ENCODE peak calls at places on chromosomes 5 and 9, in ten cellular contexts. One of them, this sample, is unnamed.

GRCh38 chr9:99606955-99607354 is 214.7 kb upstream of the NR4A3 start:
- DNase-seq in GM06990: no peak
- DNase-seq in H7: no peak
- DNase-seq in PC-3: no peak
- DNase-seq in ovary: no peak
- DNase-seq in IMR-90: no peak
- DNase-seq in adrenal gland: no peak
- DNase-seq in effector memory CD4-positive, alpha-beta T cell: no peak
- DNase-seq in naive thymus-derived CD4-positive, alpha-beta T cell: no peak
- DNase-seq in LNCaP clone FGC: no peak
- DNase-seq in this sample: no peak

GRCh38 chr5:68088302-68088701 is 127.3 kb upstream of the PIK3R1 start:
- DNase-seq in PC-3: no peak
- DNase-seq in naive thymus-derived CD4-positive, alpha-beta T cell: no peak
- DNase-seq in H7: no peak
- DNase-seq in adrenal gland: no peak
- DNase-seq in GM06990: no peak
- DNase-seq in ovary: peak
- DNase-seq in IMR-90: peak
- DNase-seq in LNCaP clone FGC: no peak
- DNase-seq in effector memory CD4-positive, alpha-beta T cell: no peak
- DNase-seq in this sample: peak

GRCh38 chr9:129482521-129483466 is 138.1 kb downstream of the C9orf50 start:
- DNase-seq in IMR-90: peak
- DNase-seq in LNCaP clone FGC: no peak
- DNase-seq in ovary: peak
- DNase-seq in PC-3: peak
- DNase-seq in adrenal gland: peak
- DNase-seq in effector memory CD4-positive, alpha-beta T cell: no peak
- DNase-seq in naive thymus-derived CD4-positive, alpha-beta T cell: no peak
- DNase-seq in H7: peak
- DNase-seq in GM06990: no peak
- DNase-seq in this sample: peak

GRCh38 chr9:97853844-97854695 is 1.0 kb downstream of the FOXE1 start:
- DNase-seq in GM06990: peak
- DNase-seq in IMR-90: peak
- DNase-seq in PC-3: no peak
- DNase-seq in LNCaP clone FGC: no peak
- DNase-seq in adrenal gland: no peak
- DNase-seq in naive thymus-derived CD4-positive, alpha-beta T cell: peak
- DNase-seq in effector memory CD4-positive, alpha-beta T cell: no peak
- DNase-seq in H7: peak
- DNase-seq in ovary: no peak
- DNase-seq in this sample: peak

GRCh38 chr5:17219006-17219422 is 1.6 kb downstream of the BASP1 start:
- DNase-seq in GM06990: peak
- DNase-seq in H7: peak
- DNase-seq in adrenal gland: no peak
- DNase-seq in ovary: peak
- DNase-seq in IMR-90: no peak
- DNase-seq in naive thymus-derived CD4-positive, alpha-beta T cell: no peak
- DNase-seq in PC-3: peak
- DNase-seq in effector memory CD4-positive, alpha-beta T cell: no peak
- DNase-seq in LNCaP clone FGC: no peak
- DNase-seq in this sample: no peak

GRCh38 chr5:58188287-58188651 is 271.6 kb downstream of the PLK2 start:
- DNase-seq in adrenal gland: peak
- DNase-seq in GM06990: no peak
- DNase-seq in LNCaP clone FGC: no peak
- DNase-seq in IMR-90: peak
- DNase-seq in effector memory CD4-positive, alpha-beta T cell: no peak
- DNase-seq in H7: no peak
- DNase-seq in naive thymus-derived CD4-positive, alpha-beta T cell: no peak
- DNase-seq in PC-3: peak
- DNase-seq in ovary: no peak
- DNase-seq in this sample: peak

GRCh38 chr5:167939686-167940085 is 351.8 kb upstream of the WWC1 start:
- DNase-seq in PC-3: no peak
- DNase-seq in naive thymus-derived CD4-positive, alpha-beta T cell: no peak
- DNase-seq in GM06990: no peak
- DNase-seq in ovary: no peak
- DNase-seq in effector memory CD4-positive, alpha-beta T cell: no peak
- DNase-seq in IMR-90: no peak
- DNase-seq in LNCaP clone FGC: no peak
- DNase-seq in adrenal gland: no peak
- DNase-seq in H7: no peak
- DNase-seq in this sample: no peak

GRCh38 chr5:111394580-111394979 is 117.8 kb downstream of the STARD4 start:
- DNase-seq in IMR-90: peak
- DNase-seq in H7: no peak
- DNase-seq in LNCaP clone FGC: no peak
- DNase-seq in GM06990: no peak
- DNase-seq in PC-3: peak
- DNase-seq in adrenal gland: no peak
- DNase-seq in effector memory CD4-positive, alpha-beta T cell: no peak
- DNase-seq in naive thymus-derived CD4-positive, alpha-beta T cell: no peak
- DNase-seq in ovary: no peak
- DNase-seq in this sample: peak

GRCh38 chr5:56155085-56155484 is 78.0 kb downstream of the ANKRD55 start:
- DNase-seq in IMR-90: no peak
- DNase-seq in PC-3: no peak
- DNase-seq in H7: no peak
- DNase-seq in LNCaP clone FGC: no peak
- DNase-seq in ovary: no peak
- DNase-seq in GM06990: no peak
- DNase-seq in naive thymus-derived CD4-positive, alpha-beta T cell: peak
- DNase-seq in adrenal gland: no peak
- DNase-seq in effector memory CD4-positive, alpha-beta T cell: no peak
- DNase-seq in this sample: peak

GRCh38 chr5:74641778-74642542 is 1.4 kb upstream of the ENC1 start:
- DNase-seq in GM06990: peak
- DNase-seq in adrenal gland: peak
- DNase-seq in ovary: peak
- DNase-seq in PC-3: peak
- DNase-seq in effector memory CD4-positive, alpha-beta T cell: no peak
- DNase-seq in IMR-90: peak
- DNase-seq in naive thymus-derived CD4-positive, alpha-beta T cell: peak
- DNase-seq in H7: peak
- DNase-seq in LNCaP clone FGC: peak
- DNase-seq in this sample: peak

GRCh38 chr9:37675661-37676060 is 24.9 kb downstream of the FRMPD1 start:
- DNase-seq in naive thymus-derived CD4-positive, alpha-beta T cell: no peak
- DNase-seq in PC-3: no peak
- DNase-seq in effector memory CD4-positive, alpha-beta T cell: no peak
- DNase-seq in GM06990: no peak
- DNase-seq in ovary: no peak
- DNase-seq in H7: no peak
- DNase-seq in IMR-90: no peak
- DNase-seq in adrenal gland: no peak
- DNase-seq in LNCaP clone FGC: no peak
- DNase-seq in this sample: no peak

GRCh38 chr9:118444403-118444802 is 740.2 kb downstream of the TLR4 start:
- DNase-seq in adrenal gland: no peak
- DNase-seq in H7: no peak
- DNase-seq in GM06990: no peak
- DNase-seq in ovary: no peak
- DNase-seq in LNCaP clone FGC: no peak
- DNase-seq in naive thymus-derived CD4-positive, alpha-beta T cell: no peak
- DNase-seq in PC-3: no peak
- DNase-seq in effector memory CD4-positive, alpha-beta T cell: no peak
- DNase-seq in IMR-90: no peak
- DNase-seq in this sample: no peak

GRCh38 chr9:133042676-133043075 is 11.9 kb downstream of the GTF3C5 start:
- DNase-seq in H7: no peak
- DNase-seq in LNCaP clone FGC: no peak
- DNase-seq in ovary: no peak
- DNase-seq in PC-3: no peak
- DNase-seq in naive thymus-derived CD4-positive, alpha-beta T cell: no peak
- DNase-seq in GM06990: no peak
- DNase-seq in effector memory CD4-positive, alpha-beta T cell: no peak
- DNase-seq in adrenal gland: peak
- DNase-seq in IMR-90: no peak
- DNase-seq in this sample: no peak

DNA sequence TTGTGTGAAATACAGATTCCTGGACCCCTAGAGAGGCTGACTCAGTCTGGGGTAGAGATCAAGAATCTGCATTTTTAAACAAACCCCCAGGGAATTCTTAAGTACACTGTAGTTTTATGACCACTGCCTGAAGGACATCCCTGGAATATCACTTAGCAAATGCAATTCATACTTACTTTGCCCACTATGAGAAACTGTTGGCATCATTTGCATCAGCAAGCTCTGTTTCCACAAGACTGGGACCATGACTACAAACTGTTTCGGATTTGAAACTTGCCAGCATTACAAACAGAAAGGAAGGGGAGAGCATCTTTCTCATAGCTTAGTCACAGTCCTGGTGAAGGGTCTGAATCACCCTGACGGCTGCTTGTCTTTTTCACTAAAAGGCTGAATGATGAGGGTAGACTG is 63.7 kb downstream of the MLLT3 start:
- DNase-seq in adrenal gland: no peak
- DNase-seq in naive thymus-derived CD4-positive, alpha-beta T cell: no peak
- DNase-seq in LNCaP clone FGC: no peak
- DNase-seq in PC-3: peak
- DNase-seq in ovary: no peak
- DNase-seq in effector memory CD4-positive, alpha-beta T cell: no peak
- DNase-seq in IMR-90: peak
- DNase-seq in H7: no peak
- DNase-seq in GM06990: no peak
- DNase-seq in this sample: peak
- H3K4me3 ChIP-seq in adrenal gland: no peak
- H3K4me3 ChIP-seq in naive thymus-derived CD4-positive, alpha-beta T cell: no peak
- H3K4me3 ChIP-seq in LNCaP clone FGC: no peak
- H3K4me3 ChIP-seq in PC-3: peak
- H3K4me3 ChIP-seq in ovary: no peak
- H3K4me3 ChIP-seq in effector memory CD4-positive, alpha-beta T cell: no peak
- H3K4me3 ChIP-seq in IMR-90: no peak
- H3K4me3 ChIP-seq in H7: no peak
- H3K4me3 ChIP-seq in GM06990: peak
- H3K4me3 ChIP-seq in this sample: no peak

DNA sequence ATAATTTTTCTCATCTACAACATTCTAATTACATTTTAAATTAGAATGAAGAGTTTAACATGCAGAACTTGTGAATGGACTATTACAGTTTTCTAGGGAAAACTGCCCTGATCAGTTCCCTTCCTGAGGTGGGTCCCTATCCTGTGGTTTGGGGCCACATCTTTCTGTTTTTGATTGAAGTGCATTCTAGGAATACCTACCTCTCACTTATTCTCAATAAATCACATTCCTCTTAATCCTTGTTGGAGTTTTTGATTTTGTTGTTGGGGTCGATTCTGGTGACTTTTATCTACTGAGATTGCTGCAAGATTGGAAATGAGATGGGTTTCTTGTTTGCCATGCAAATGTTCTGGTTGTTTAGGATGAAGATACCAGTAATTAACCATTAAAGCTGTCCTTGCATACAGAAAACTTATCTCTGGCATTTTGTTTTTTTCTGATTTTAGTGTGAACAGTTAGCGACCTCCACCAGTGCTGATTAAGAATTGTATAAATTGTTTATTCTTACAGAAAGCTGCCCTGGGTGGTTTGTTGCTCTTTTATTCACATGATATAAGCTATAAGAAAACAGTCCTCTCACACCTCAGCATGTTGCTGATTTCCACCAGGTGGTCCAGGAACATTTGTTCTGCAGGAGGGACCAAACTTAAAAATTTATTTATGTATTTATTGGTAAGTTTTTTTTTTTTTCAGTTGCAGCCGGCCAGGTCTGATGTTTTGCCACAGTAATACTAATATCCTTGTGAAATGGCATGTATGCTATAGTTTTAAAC is 269.9 kb downstream of the FANCC start:
- DNase-seq in effector memory CD4-positive, alpha-beta T cell: no peak
- DNase-seq in GM06990: no peak
- DNase-seq in PC-3: no peak
- DNase-seq in adrenal gland: no peak
- DNase-seq in IMR-90: no peak
- DNase-seq in ovary: no peak
- DNase-seq in H7: no peak
- DNase-seq in LNCaP clone FGC: no peak
- DNase-seq in naive thymus-derived CD4-positive, alpha-beta T cell: no peak
- DNase-seq in this sample: no peak
- H3K4me3 ChIP-seq in effector memory CD4-positive, alpha-beta T cell: peak
- H3K4me3 ChIP-seq in GM06990: no peak
- H3K4me3 ChIP-seq in PC-3: peak
- H3K4me3 ChIP-seq in adrenal gland: no peak
- H3K4me3 ChIP-seq in IMR-90: peak
- H3K4me3 ChIP-seq in ovary: peak
- H3K4me3 ChIP-seq in H7: no peak
- H3K4me3 ChIP-seq in LNCaP clone FGC: no peak
- H3K4me3 ChIP-seq in naive thymus-derived CD4-positive, alpha-beta T cell: no peak
- H3K4me3 ChIP-seq in this sample: peak

DNA sequence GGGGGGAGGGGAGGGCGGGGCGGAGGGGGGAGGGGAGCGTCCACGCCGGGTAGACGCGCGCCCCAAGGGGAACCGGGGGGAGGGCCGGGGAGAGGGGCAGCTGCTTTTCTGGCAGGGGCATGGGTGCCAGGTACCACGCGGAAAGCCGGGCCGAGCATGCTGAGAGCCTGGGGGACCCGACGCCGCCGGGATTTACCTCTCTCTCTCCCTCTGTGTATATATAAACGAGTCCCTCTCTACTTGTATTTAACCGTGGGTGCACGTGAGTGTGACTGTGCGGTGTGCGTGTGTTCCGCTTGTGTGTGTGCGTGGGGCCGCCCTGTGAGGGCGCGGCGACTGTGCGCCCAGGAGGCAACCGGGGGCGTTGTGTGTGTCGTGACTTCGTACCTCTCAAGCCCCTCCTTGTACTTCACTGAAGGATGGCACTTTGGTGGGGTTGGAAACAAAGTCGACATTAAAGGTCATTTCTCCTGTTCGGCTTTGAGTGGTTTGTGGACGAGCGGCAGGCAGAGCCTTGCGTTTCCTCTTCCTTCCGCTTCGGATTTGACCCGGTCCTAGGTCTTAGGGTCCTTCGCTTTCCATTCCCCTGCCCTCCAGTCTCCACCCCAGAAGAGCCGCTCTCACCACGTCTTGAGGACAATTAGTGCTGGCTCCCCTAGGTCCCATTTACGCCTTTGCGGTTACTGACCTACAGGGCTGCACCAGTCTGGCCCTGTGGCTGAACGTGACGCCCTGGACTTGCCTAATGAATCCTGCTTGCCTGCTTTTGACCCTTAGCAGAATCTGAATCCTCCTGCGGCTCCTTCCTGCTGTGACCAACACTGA is 36.2 kb upstream of the TTC1 start:
- DNase-seq in GM06990: no peak
- DNase-seq in IMR-90: no peak
- DNase-seq in PC-3: no peak
- DNase-seq in ovary: no peak
- DNase-seq in naive thymus-derived CD4-positive, alpha-beta T cell: no peak
- DNase-seq in H7: peak
- DNase-seq in LNCaP clone FGC: no peak
- DNase-seq in effector memory CD4-positive, alpha-beta T cell: no peak
- DNase-seq in adrenal gland: no peak
- DNase-seq in this sample: no peak
- H3K4me3 ChIP-seq in GM06990: no peak
- H3K4me3 ChIP-seq in IMR-90: no peak
- H3K4me3 ChIP-seq in PC-3: no peak
- H3K4me3 ChIP-seq in ovary: no peak
- H3K4me3 ChIP-seq in naive thymus-derived CD4-positive, alpha-beta T cell: no peak
- H3K4me3 ChIP-seq in H7: peak
- H3K4me3 ChIP-seq in LNCaP clone FGC: no peak
- H3K4me3 ChIP-seq in effector memory CD4-positive, alpha-beta T cell: no peak
- H3K4me3 ChIP-seq in adrenal gland: no peak
- H3K4me3 ChIP-seq in this sample: peak

GRCh38 chr9:86756576-86757381 is 190.5 kb downstream of the GAS1 start:
- DNase-seq in LNCaP clone FGC: no peak
- DNase-seq in H7: no peak
- DNase-seq in naive thymus-derived CD4-positive, alpha-beta T cell: no peak
- DNase-seq in adrenal gland: no peak
- DNase-seq in effector memory CD4-positive, alpha-beta T cell: no peak
- DNase-seq in GM06990: no peak
- DNase-seq in ovary: no peak
- DNase-seq in IMR-90: no peak
- DNase-seq in PC-3: no peak
- DNase-seq in this sample: peak
- H3K4me3 ChIP-seq in LNCaP clone FGC: no peak
- H3K4me3 ChIP-seq in H7: no peak
- H3K4me3 ChIP-seq in naive thymus-derived CD4-positive, alpha-beta T cell: no peak
- H3K4me3 ChIP-seq in adrenal gland: no peak
- H3K4me3 ChIP-seq in effector memory CD4-positive, alpha-beta T cell: no peak
- H3K4me3 ChIP-seq in GM06990: no peak
- H3K4me3 ChIP-seq in ovary: no peak
- H3K4me3 ChIP-seq in IMR-90: no peak
- H3K4me3 ChIP-seq in PC-3: no peak
- H3K4me3 ChIP-seq in this sample: no peak